ENCODE peak calls at places on chromosomes 4 and X, in five cellular contexts. K is cardiac fibroblast, T is activated T-cell treated with anti-CD3 and anti-CD28 coated beads for 48 hours, W is anterior cingulate cortex, G is AML-193. Q is an unnamed sample.

GRCh38 chr4:11599044-11599443 is 170.3 kb upstream of the HS3ST1 start:
- DNase-seq in K (no peak), T (no peak), W (no peak), G (no peak), Q (no peak)

GRCh38 chr4:62320612-62321011 is 1120.5 kb downstream of the ADGRL3 start:
- DNase-seq in K (no peak), T (no peak), W (no peak), G (no peak), Q (no peak)

GRCh38 chr4:173505924-173506779 is 23.9 kb downstream of the HAND2 start:
- DNase-seq in K (peak; percentile 78), T (no peak), W (peak; percentile 7), G (peak; percentile 43), Q (peak; percentile 76)

GRCh38 chr4:174835536-174835935 is 6.5 kb upstream of the GLRA3 start:
- DNase-seq in K (no peak), T (no peak), W (no peak), G (no peak), Q (peak; percentile 7)

GRCh38 chr4:140790765-140791164 is 34.6 kb upstream of the TBC1D9 start:
- DNase-seq in K (peak; percentile 34), T (no peak), W (no peak), G (peak; percentile 6), Q (no peak)

GRCh38 chr4:77052352-77052751 is 23.4 kb downstream of the CCNI start:
- DNase-seq in K (peak; percentile 49), T (peak; percentile 41), W (no peak), G (peak; percentile 16), Q (no peak)

GRCh38 chrX:154305481-154306205 is 10.0 kb downstream of the TKTL1 start:
- DNase-seq in K (no peak), T (no peak), W (no peak), G (no peak), Q (no peak)

GRCh38 chrX:76555816-76556215 is 128.3 kb downstream of the MAGEE1 start:
- DNase-seq in K (peak; percentile 40), T (peak; percentile 0), W (no peak), G (peak; percentile 23), Q (no peak)

GRCh38 chr4:15550491-15550890 is 80.8 kb downstream of the CC2D2A start:
- DNase-seq in K (peak; percentile 12), T (no peak), W (no peak), G (no peak), Q (no peak)

GRCh38 chrX:127726227-127726626 is 326.0 kb downstream of the ACTRT1 start:
- DNase-seq in K (no peak), T (no peak), W (no peak), G (no peak), Q (no peak)

GRCh38 chrX:14956813-14957212 is 83.6 kb downstream of the MOSPD2 start:
- DNase-seq in K (no peak), T (no peak), W (no peak), G (no peak), Q (no peak)

GRCh38 chr4:150316332-150317205 is 238.3 kb downstream of the DCLK2 start:
- DNase-seq in K (peak; percentile 17), T (no peak), W (no peak), G (peak; percentile 13), Q (no peak)

GRCh38 chrX:638482-639131 is 8.0 kb downstream of the SHOX start:
- DNase-seq in K (no peak), T (no peak), W (no peak), G (no peak), Q (no peak)

GRCh38 chrX:117995378-117995777 is 121.2 kb downstream of the KLHL13 start:
- DNase-seq in K (no peak), T (no peak), W (no peak), G (no peak), Q (no peak)

GRCh38 chrX:20571611-20572010 is 304.9 kb upstream of the RPS6KA3 start:
- DNase-seq in K (no peak), T (no peak), W (no peak), G (no peak), Q (no peak)

GRCh38 chr4:88341227-88342192 is 37.1 kb upstream of the HERC6 start:
- DNase-seq in K (peak; percentile 94), T (no peak), W (no peak), G (no peak), Q (peak; percentile 71)

GRCh38 chr4:185039508-185040273 is 21.4 kb downstream of the HELT start:
- DNase-seq in K (peak; percentile 80), T (no peak), W (peak; percentile 39), G (peak; percentile 88), Q (peak; percentile 87)

GRCh38 chr4:93334003-93334402 is 494.6 kb upstream of the ATOH1 start:
- DNase-seq in K (no peak), T (no peak), W (no peak), G (no peak), Q (no peak)

GRCh38 chrX:56788229-56788628 is 59.2 kb downstream of the NBDY start:
- DNase-seq in K (no peak), T (no peak), W (no peak), G (no peak), Q (no peak)

GRCh38 chr4:171644430-171645057 is 168.7 kb upstream of the GALNTL6 start:
- DNase-seq in K (no peak), T (no peak), W (no peak), G (no peak), Q (peak; percentile 28)

GRCh38 chr4:72895408-72895807 is 174.1 kb downstream of the COX18 start:
- DNase-seq in K (no peak), T (no peak), W (no peak), G (no peak), Q (no peak)

GRCh38 chrX:80808160-80808735 is 1.4 kb downstream of the BRWD3 start:
- DNase-seq in K (peak; percentile 74), T (peak; percentile 57), W (peak; percentile 21), G (peak; percentile 48), Q (peak; percentile 58)

GRCh38 chr4:185312699-185313098 is 83.0 kb downstream of the LRP2BP start:
- DNase-seq in K (no peak), T (no peak), W (no peak), G (no peak), Q (no peak)

GRCh38 chrX:155747520-155747919 is 133.6 kb upstream of the VAMP7 start:
- DNase-seq in K (peak; percentile 1), T (no peak), W (no peak), G (peak; percentile 55), Q (no peak)

GRCh38 chrX:41863343-41864203 is 59.8 kb downstream of the CASK start:
- DNase-seq in K (no peak), T (no peak), W (no peak), G (no peak), Q (no peak)

GRCh38 chr4:150211821-150212445 is 133.7 kb downstream of the DCLK2 start:
- DNase-seq in K (no peak), T (no peak), W (no peak), G (no peak), Q (no peak)

GRCh38 chr4:181802207-181802606 is 441.0 kb upstream of the TENM3 start:
- DNase-seq in K (no peak), T (no peak), W (no peak), G (no peak), Q (no peak)

GRCh38 chrX:38879631-38880220 is 78.5 kb downstream of the MID1IP1 start:
- DNase-seq in K (no peak), T (no peak), W (no peak), G (peak; percentile 4), Q (peak; percentile 53)

GRCh38 chr4:86221076-86221475 is 138.8 kb downstream of the MAPK10 start:
- DNase-seq in K (no peak), T (no peak), W (no peak), G (no peak), Q (no peak)

Q was measured in COLO829.